ENCODE peak calls at places on chromosomes 11 and 22, in four cellular contexts. One of them, this sample, is unnamed.

GRCh38 chr11:117654281-117654680 is 142.7 kb downstream of the DSCAML1 start:
- DNase-seq in GM12878: no peak
- DNase-seq in H1: no peak
- DNase-seq in HepG2: no peak
- DNase-seq in this sample: no peak

GRCh38 chr11:47234669-47235075 is 13.9 kb downstream of the ACP2 start:
- DNase-seq in H1: no peak
- DNase-seq in HepG2: no peak
- DNase-seq in GM12878: no peak
- DNase-seq in this sample: no peak

GRCh38 chr11:128856241-128856640 is 10.9 kb downstream of the KCNJ1 start:
- DNase-seq in H1: no peak
- DNase-seq in GM12878: no peak
- DNase-seq in HepG2: no peak
- DNase-seq in this sample: no peak

GRCh38 chr11:60769273-60769672 is 12.6 kb downstream of the MS4A15 start:
- DNase-seq in H1: no peak
- DNase-seq in HepG2: no peak
- DNase-seq in GM12878: no peak
- DNase-seq in this sample: no peak

GRCh38 chr11:34650528-34650927 is 29.6 kb downstream of the EHF start:
- DNase-seq in GM12878: peak; percentile 91
- DNase-seq in HepG2: no peak
- DNase-seq in H1: no peak
- DNase-seq in this sample: peak; percentile 33

GRCh38 chr11:134275534-134276395 is at the start of gene GLB1L3:
- DNase-seq in GM12878: no peak
- DNase-seq in H1: no peak
- DNase-seq in HepG2: no peak
- DNase-seq in this sample: peak; percentile 48

GRCh38 chr11:111777094-111778046 is 11.2 kb upstream of the PPP2R1B start:
- DNase-seq in GM12878: peak; percentile 52
- DNase-seq in H1: no peak
- DNase-seq in HepG2: peak; percentile 82
- DNase-seq in this sample: peak; percentile 59

GRCh38 chr11:12087075-12087775 is 23.2 kb upstream of the MICAL2 start:
- DNase-seq in GM12878: no peak
- DNase-seq in H1: no peak
- DNase-seq in HepG2: no peak
- DNase-seq in this sample: peak; percentile 28

GRCh38 chr22:31653944-31654343 is 8.1 kb downstream of the PISD start:
- DNase-seq in GM12878: no peak
- DNase-seq in H1: no peak
- DNase-seq in HepG2: no peak
- DNase-seq in this sample: no peak

GRCh38 chr22:48931452-48931851 is 896.2 kb downstream of the BRD1 start:
- DNase-seq in H1: no peak
- DNase-seq in GM12878: no peak
- DNase-seq in HepG2: no peak
- DNase-seq in this sample: no peak

GRCh38 chr11:117179048-117179999 is 781 bp downstream of the SIDT2 start:
- DNase-seq in GM12878: peak; percentile 45
- DNase-seq in HepG2: no peak
- DNase-seq in H1: no peak
- DNase-seq in this sample: peak; percentile 27

GRCh38 chr11:79794484-79795393 is 353.9 kb upstream of the TENM4 start:
- DNase-seq in H1: no peak
- DNase-seq in HepG2: no peak
- DNase-seq in GM12878: no peak
- DNase-seq in this sample: no peak

GRCh38 chr11:124793466-124794278 is 6.5 kb downstream of the MSANTD2 start:
- DNase-seq in HepG2: peak; percentile 51
- DNase-seq in H1: no peak
- DNase-seq in GM12878: no peak
- DNase-seq in this sample: peak; percentile 64

GRCh38 chr11:59901306-59901705 is 22.7 kb downstream of the OOSP3 start:
- DNase-seq in GM12878: no peak
- DNase-seq in HepG2: no peak
- DNase-seq in H1: no peak
- DNase-seq in this sample: no peak

GRCh38 chr11:101584651-101585050 is 844 bp upstream of the TRPC6 start:
- DNase-seq in H1: no peak
- DNase-seq in HepG2: no peak
- DNase-seq in GM12878: no peak
- DNase-seq in this sample: no peak

GRCh38 chr11:71414645-71415044 is 33.5 kb downstream of the DHCR7 start:
- DNase-seq in GM12878: no peak
- DNase-seq in H1: no peak
- DNase-seq in HepG2: no peak
- DNase-seq in this sample: no peak

GRCh38 chr11:15175780-15176179 is 61.1 kb downstream of the INSC start:
- DNase-seq in GM12878: no peak
- DNase-seq in H1: no peak
- DNase-seq in HepG2: no peak
- DNase-seq in this sample: no peak

GRCh38 chr11:67438121-67438902 is 830 bp upstream of the PTPRCAP start:
- DNase-seq in HepG2: no peak
- DNase-seq in H1: no peak
- DNase-seq in GM12878: no peak
- DNase-seq in this sample: no peak

GRCh38 chr11:118911880-118912741 is 13.6 kb downstream of the BCL9L start:
- DNase-seq in H1: no peak
- DNase-seq in HepG2: peak; percentile 83
- DNase-seq in GM12878: no peak
- DNase-seq in this sample: peak; percentile 94
- H3K9ac ChIP-seq in H1: no peak overlapping the region
- H3K9ac ChIP-seq in HepG2: peak overlapping the region; percentile 86
- H3K9ac ChIP-seq in GM12878: no peak overlapping the region
- H3K9ac ChIP-seq in this sample: peak overlapping the region; percentile 87

GRCh38 chr11:130528301-130528651 is 79.8 kb downstream of the ADAMTS15 start:
- DNase-seq in GM12878: no peak
- DNase-seq in HepG2: no peak
- DNase-seq in H1: no peak
- DNase-seq in this sample: no peak

GRCh38 chr11:130528862-130529261 is 80.4 kb downstream of the ADAMTS15 start:
- DNase-seq in GM12878: no peak
- DNase-seq in HepG2: no peak
- DNase-seq in H1: no peak
- DNase-seq in this sample: no peak

GRCh38 chr11:130531061-130531460 is 82.6 kb downstream of the ADAMTS15 start:
- DNase-seq in H1: no peak
- DNase-seq in HepG2: no peak
- DNase-seq in GM12878: no peak
- DNase-seq in this sample: no peak

GRCh38 chr11:130525307-130525706 is 76.9 kb downstream of the ADAMTS15 start:
- DNase-seq in HepG2: no peak
- DNase-seq in H1: no peak
- DNase-seq in GM12878: no peak
- DNase-seq in this sample: no peak

DNA sequence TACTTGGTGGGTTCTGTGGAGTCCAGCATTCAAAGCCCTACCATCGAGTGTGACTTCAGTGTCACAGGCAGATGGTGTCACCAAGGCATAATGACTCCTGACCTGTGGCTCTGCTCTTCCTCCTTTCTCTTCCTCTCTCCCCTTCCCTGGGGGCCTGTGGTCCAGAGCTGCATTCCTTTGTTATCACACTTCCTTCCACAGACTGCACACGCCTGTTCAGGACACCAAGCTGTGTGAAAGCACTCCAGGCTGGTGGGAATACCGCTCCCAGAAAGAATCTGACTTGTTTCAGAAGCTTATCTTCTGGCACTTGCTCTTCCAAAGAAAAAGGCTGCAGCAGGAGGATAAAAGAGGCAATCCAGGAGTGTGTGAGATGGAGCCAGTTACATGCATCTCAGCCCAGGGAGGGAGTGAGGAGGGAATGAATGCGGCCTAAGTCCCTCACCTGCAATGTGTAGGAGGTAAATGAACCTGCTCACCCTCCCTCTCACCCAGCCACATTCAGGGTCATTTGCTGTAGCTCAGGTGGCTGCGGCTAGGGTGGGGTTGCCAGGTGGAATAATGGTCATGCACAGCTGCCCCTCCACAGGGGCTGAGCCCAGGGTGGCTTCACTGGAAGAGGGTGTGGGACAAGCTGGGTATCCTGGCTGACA is 79.3 kb downstream of the ADAMTS15 start:
- DNase-seq in GM12878: no peak
- DNase-seq in HepG2: no peak
- DNase-seq in H1: no peak
- DNase-seq in this sample: no peak
- TF ChIP-seq ATF2 in GM12878: no peak
- TF ChIP-seq ATF2 in HepG2: no peak
- TF ChIP-seq ATF2 in H1: no peak
- TF ChIP-seq ATF2 in this sample: no peak

DNA sequence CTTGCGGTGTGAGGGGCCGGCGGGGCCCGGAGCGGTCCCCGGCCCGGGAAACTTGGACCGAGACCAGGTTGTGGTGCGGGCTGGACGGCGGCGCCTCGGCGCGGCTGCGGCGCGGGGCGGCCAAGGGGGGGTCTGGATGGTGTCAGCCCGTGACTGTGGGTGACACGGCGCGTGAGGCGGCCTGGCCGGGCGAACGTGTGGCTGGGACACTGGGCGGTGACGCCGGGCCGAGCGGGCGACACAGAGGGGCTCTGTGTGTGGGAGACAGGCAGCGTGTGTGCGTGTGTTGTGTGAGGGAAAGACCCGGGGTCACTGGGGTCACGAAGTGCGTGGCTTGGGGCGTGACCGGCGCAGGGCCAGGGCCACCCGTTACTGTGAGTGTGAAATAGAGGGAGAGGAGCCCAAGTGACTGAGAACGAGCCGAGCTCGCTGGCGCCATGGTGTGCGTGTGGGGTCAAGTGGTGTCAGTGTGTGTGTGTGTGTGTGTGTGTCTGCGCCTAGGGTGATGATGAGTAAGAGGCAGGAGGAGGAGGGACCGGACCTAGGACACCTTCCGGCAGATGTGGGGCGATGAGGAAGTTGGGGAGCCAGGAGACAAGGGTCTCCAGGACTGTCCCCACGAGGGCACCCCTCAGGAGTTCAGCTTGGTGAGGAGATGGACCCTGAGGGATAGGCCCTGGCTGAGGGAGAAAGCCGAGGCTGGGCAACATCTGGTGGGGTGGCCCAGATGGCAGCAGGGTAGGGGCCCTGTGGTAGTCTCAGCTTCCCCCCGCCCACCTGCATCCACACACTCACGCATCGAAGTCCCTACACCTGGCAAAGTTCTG is 817 bp downstream of the RELT start:
- DNase-seq in GM12878: no peak
- DNase-seq in HepG2: peak; percentile 54
- DNase-seq in H1: no peak
- DNase-seq in this sample: peak; percentile 82
- TF ChIP-seq MAX in GM12878: peak; percentile 43
- TF ChIP-seq MAX in HepG2: no peak
- TF ChIP-seq MAX in H1: no peak
- TF ChIP-seq MAX in this sample: peak; percentile 70

DNA sequence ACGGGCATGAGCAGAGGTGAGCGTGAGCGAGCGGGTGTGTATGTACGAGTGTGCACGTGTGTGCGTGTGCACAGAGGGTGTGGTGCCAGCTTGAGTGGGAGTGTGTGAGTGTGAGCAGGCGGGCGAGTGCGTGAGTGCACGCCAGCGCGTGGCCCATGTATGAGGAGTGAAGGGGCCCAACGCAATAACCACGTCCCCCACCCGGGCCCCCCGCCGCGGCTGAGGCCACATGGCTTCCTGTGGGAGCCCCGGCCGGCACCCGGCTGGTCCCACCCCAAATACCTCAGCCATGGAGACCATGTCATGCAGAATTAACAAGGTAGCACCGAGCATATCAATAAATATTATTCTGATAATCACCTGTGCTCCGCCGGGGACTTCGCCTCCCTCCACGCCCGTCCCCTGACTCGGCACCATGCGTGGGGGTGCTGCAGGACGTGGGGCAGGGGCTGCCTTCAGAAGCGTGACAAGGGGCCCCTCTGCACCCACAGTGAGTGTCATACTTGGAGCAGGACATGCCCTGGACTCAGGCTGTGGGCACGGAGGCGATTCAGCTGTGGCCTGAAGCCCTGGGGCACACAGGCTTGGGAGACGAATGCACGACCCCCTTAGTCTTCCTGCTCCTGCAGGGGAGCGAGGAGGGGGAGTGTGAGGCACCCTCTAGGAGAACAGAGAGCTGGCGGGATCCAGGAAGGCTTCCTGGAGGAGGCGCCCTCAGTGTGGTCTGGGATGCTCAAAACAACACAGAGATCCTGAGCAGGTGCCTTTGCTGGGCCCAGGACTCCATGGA is 5.6 kb upstream of the TRABD start:
- DNase-seq in GM12878: no peak
- DNase-seq in H1: no peak
- DNase-seq in HepG2: no peak
- DNase-seq in this sample: no peak
- H3K9ac ChIP-seq in GM12878: no peak overlapping the region
- H3K9ac ChIP-seq in H1: no peak overlapping the region
- H3K9ac ChIP-seq in HepG2: no peak overlapping the region
- H3K9ac ChIP-seq in this sample: peak overlapping the region; percentile 13

GRCh38 chr11:45209480-45209879 is 63.0 kb downstream of the PRDM11 start:
- DNase-seq in H1: no peak
- DNase-seq in HepG2: no peak
- DNase-seq in GM12878: no peak
- DNase-seq in this sample: no peak

GRCh38 chr11:45210846-45211245 is 64.4 kb downstream of the PRDM11 start:
- DNase-seq in HepG2: no peak
- DNase-seq in H1: no peak
- DNase-seq in GM12878: no peak
- DNase-seq in this sample: no peak

GRCh38 chr11:45208135-45208534 is 61.7 kb downstream of the PRDM11 start:
- DNase-seq in GM12878: no peak
- DNase-seq in H1: no peak
- DNase-seq in HepG2: no peak
- DNase-seq in this sample: no peak

GRCh38 chr11:45209904-45210699 is 63.7 kb downstream of the PRDM11 start:
- DNase-seq in GM12878: no peak
- DNase-seq in HepG2: no peak
- DNase-seq in H1: no peak
- DNase-seq in this sample: no peak

DNA sequence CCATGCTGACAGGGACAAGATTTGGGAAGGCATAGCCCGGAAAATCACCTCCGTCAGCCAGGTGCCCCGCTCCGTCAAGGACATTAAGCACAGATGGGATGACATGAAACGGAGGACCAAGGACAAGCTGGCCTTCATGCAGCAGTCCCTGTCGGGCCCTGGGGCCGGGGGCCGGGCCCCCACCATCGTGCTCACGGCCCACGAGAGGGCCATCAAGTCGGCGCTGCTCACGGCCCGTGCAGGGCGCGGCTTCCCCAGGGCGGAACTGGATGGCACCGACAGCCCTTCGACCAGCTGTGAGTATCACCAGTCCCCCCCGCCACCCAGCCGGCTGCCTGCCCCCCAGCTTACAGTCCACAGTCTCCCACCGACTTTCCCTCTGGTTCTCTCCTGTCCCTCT is 62.6 kb downstream of the PRDM11 start:
- DNase-seq in GM12878: no peak
- DNase-seq in HepG2: no peak
- DNase-seq in H1: no peak
- DNase-seq in this sample: no peak
- TF ChIP-seq ATF2 in GM12878: no peak
- TF ChIP-seq ATF2 in HepG2: no peak
- TF ChIP-seq ATF2 in H1: no peak
- TF ChIP-seq ATF2 in this sample: no peak

GRCh38 chr11:29782447-29782846 is 234.4 kb downstream of the KCNA4 start:
- DNase-seq in GM12878: no peak
- DNase-seq in H1: no peak
- DNase-seq in HepG2: no peak
- DNase-seq in this sample: no peak
- TF ChIP-seq MAX in GM12878: no peak
- TF ChIP-seq MAX in H1: no peak
- TF ChIP-seq MAX in HepG2: no peak
- TF ChIP-seq MAX in this sample: no peak

This sample was measured in K562.